ENCODE peak calls at places on chromosomes 3 and 15, in nine cellular contexts. V is AG08396; Z is CD4-positive, alpha-beta T cell; Y is D341Med; H is endothelial cell; N is AG04449; A is HT1080; P is non-pigmented ciliary epithelial cell; M is Calu3. R is an unnamed sample.

GRCh38 chr15:64893481-64894394 is 18.0 kb upstream of the ANKDD1A start:
- DNase-seq in A (peak), N (peak), M (peak), P (peak), Z (peak), H (peak), Y (no peak), V (peak), R (peak)

GRCh38 chr3:33578325-33579180 is 138.3 kb upstream of the UBP1 start:
- DNase-seq in H (no peak), Z (no peak), V (peak), P (no peak), N (no peak), Y (no peak), A (peak), M (no peak), R (no peak)

GRCh38 chr15:28260722-28261121 is 61.3 kb downstream of the HERC2 start:
- DNase-seq in V (no peak), N (no peak), Z (no peak), M (no peak), A (no peak), P (no peak), Y (no peak), H (no peak), R (peak)

GRCh38 chr3:50120364-50121095 is 31.8 kb downstream of the RBM5 start:
- DNase-seq in Z (no peak), H (no peak), M (no peak), V (no peak), A (no peak), N (no peak), P (no peak), Y (no peak), R (no peak)

GRCh38 chr15:39172380-39173281 is 408.2 kb upstream of the THBS1 start:
- DNase-seq in M (peak), P (peak), H (no peak), V (peak), N (no peak), Y (no peak), A (peak), Z (no peak), R (peak)

GRCh38 chr3:78728406-78729145 is 1039.2 kb downstream of the ROBO1 start:
- DNase-seq in H (no peak), M (no peak), P (no peak), Z (no peak), V (peak), A (no peak), N (no peak), Y (peak), R (peak)

GRCh38 chr3:133977568-133977967 is 52.2 kb downstream of the SLCO2A1 start:
- DNase-seq in P (no peak), N (no peak), Y (no peak), A (no peak), V (no peak), Z (no peak), H (no peak), M (no peak), R (no peak)

GRCh38 chr3:21446937-21447336 is 304.1 kb downstream of the ZNF385D start:
- DNase-seq in H (no peak), N (no peak), Y (no peak), P (no peak), V (no peak), A (no peak), Z (no peak), M (no peak), R (no peak)

GRCh38 chr3:18445421-18446066 is 20.4 kb upstream of the SATB1 start:
- DNase-seq in A (no peak), V (no peak), M (no peak), H (no peak), N (no peak), Z (peak), Y (no peak), P (no peak), R (no peak)

GRCh38 chr15:64894395-64895056 is 17.2 kb upstream of the ANKDD1A start:
- DNase-seq in M (no peak), H (peak), P (no peak), V (no peak), N (no peak), Y (no peak), A (no peak), Z (peak), R (peak)

GRCh38 chr3:14524920-14525660 is 15.1 kb downstream of the GRIP2 start:
- DNase-seq in A (no peak), Y (no peak), Z (no peak), M (no peak), P (no peak), V (no peak), N (no peak), H (no peak), R (peak)